ENCODE peak calls at places on chromosomes 7 and 10, in nine cellular contexts. One of them, this sample, is unnamed.

GRCh38 chr10:78742730-78743615 is 325.8 kb upstream of the ZMIZ1 start:
- DNase-seq in sigmoid colon: peak
- DNase-seq in fibroblast of lung: no peak
- DNase-seq in fibroblast of villous mesenchyme: peak
- DNase-seq in AG10803: peak
- DNase-seq in AG04449: no peak
- DNase-seq in astrocyte of the cerebellum: no peak
- DNase-seq in tibial nerve: peak
- DNase-seq in lower lobe of right lung: no peak
- DNase-seq in this sample: peak

GRCh38 chr10:21509391-21510217 is 15.9 kb downstream of the SKIDA1 start:
- DNase-seq in sigmoid colon: no peak
- DNase-seq in fibroblast of lung: peak
- DNase-seq in fibroblast of villous mesenchyme: no peak
- DNase-seq in AG10803: no peak
- DNase-seq in AG04449: no peak
- DNase-seq in astrocyte of the cerebellum: no peak
- DNase-seq in tibial nerve: no peak
- DNase-seq in lower lobe of right lung: no peak
- DNase-seq in this sample: no peak

GRCh38 chr10:15344876-15345285 is 26.2 kb downstream of the FAM171A1 start:
- DNase-seq in sigmoid colon: no peak
- DNase-seq in fibroblast of lung: peak
- DNase-seq in fibroblast of villous mesenchyme: no peak
- DNase-seq in AG10803: peak
- DNase-seq in AG04449: no peak
- DNase-seq in astrocyte of the cerebellum: peak
- DNase-seq in tibial nerve: no peak
- DNase-seq in lower lobe of right lung: no peak
- DNase-seq in this sample: peak

GRCh38 chr7:48255046-48255445 is 83.8 kb downstream of the ABCA13 start:
- DNase-seq in sigmoid colon: no peak
- DNase-seq in fibroblast of lung: peak
- DNase-seq in fibroblast of villous mesenchyme: peak
- DNase-seq in AG10803: peak
- DNase-seq in AG04449: no peak
- DNase-seq in astrocyte of the cerebellum: peak
- DNase-seq in tibial nerve: no peak
- DNase-seq in lower lobe of right lung: no peak
- DNase-seq in this sample: no peak

GRCh38 chr10:103168436-103168835 is 24.6 kb downstream of the NT5C2 start:
- DNase-seq in sigmoid colon: no peak
- DNase-seq in fibroblast of lung: peak
- DNase-seq in fibroblast of villous mesenchyme: peak
- DNase-seq in AG10803: peak
- DNase-seq in AG04449: peak
- DNase-seq in astrocyte of the cerebellum: no peak
- DNase-seq in tibial nerve: no peak
- DNase-seq in lower lobe of right lung: no peak
- DNase-seq in this sample: no peak

GRCh38 chr7:94417921-94418320 is 23.2 kb downstream of the COL1A2 start:
- DNase-seq in sigmoid colon: no peak
- DNase-seq in fibroblast of lung: no peak
- DNase-seq in fibroblast of villous mesenchyme: peak
- DNase-seq in AG10803: peak
- DNase-seq in AG04449: no peak
- DNase-seq in astrocyte of the cerebellum: no peak
- DNase-seq in tibial nerve: no peak
- DNase-seq in lower lobe of right lung: no peak
- DNase-seq in this sample: no peak

GRCh38 chr10:46545861-46546590 is 10.4 kb downstream of the GPRIN2 start:
- DNase-seq in sigmoid colon: peak
- DNase-seq in fibroblast of lung: no peak
- DNase-seq in fibroblast of villous mesenchyme: no peak
- DNase-seq in AG10803: no peak
- DNase-seq in AG04449: no peak
- DNase-seq in astrocyte of the cerebellum: no peak
- DNase-seq in tibial nerve: peak
- DNase-seq in lower lobe of right lung: peak
- DNase-seq in this sample: no peak

GRCh38 chr10:29595636-29596225 is 39.0 kb downstream of the SVIL start:
- DNase-seq in sigmoid colon: no peak
- DNase-seq in fibroblast of lung: peak
- DNase-seq in fibroblast of villous mesenchyme: no peak
- DNase-seq in AG10803: no peak
- DNase-seq in AG04449: no peak
- DNase-seq in astrocyte of the cerebellum: no peak
- DNase-seq in tibial nerve: no peak
- DNase-seq in lower lobe of right lung: no peak
- DNase-seq in this sample: no peak

GRCh38 chr10:29859521-29860130 is 199.8 kb downstream of the JCAD start:
- DNase-seq in sigmoid colon: no peak
- DNase-seq in fibroblast of lung: peak
- DNase-seq in fibroblast of villous mesenchyme: no peak
- DNase-seq in AG10803: peak
- DNase-seq in AG04449: no peak
- DNase-seq in astrocyte of the cerebellum: no peak
- DNase-seq in tibial nerve: no peak
- DNase-seq in lower lobe of right lung: no peak
- DNase-seq in this sample: no peak

GRCh38 chr10:71396714-71397339 is at the start of gene CDH23:
- DNase-seq in sigmoid colon: peak
- DNase-seq in fibroblast of lung: peak
- DNase-seq in fibroblast of villous mesenchyme: no peak
- DNase-seq in AG10803: no peak
- DNase-seq in AG04449: no peak
- DNase-seq in astrocyte of the cerebellum: no peak
- DNase-seq in tibial nerve: no peak
- DNase-seq in lower lobe of right lung: no peak
- DNase-seq in this sample: no peak

GRCh38 chr7:71148098-71148497 is 16.2 kb downstream of the GALNT17 start:
- DNase-seq in sigmoid colon: no peak
- DNase-seq in fibroblast of lung: no peak
- DNase-seq in fibroblast of villous mesenchyme: no peak
- DNase-seq in AG10803: no peak
- DNase-seq in AG04449: no peak
- DNase-seq in astrocyte of the cerebellum: no peak
- DNase-seq in tibial nerve: no peak
- DNase-seq in lower lobe of right lung: no peak
- DNase-seq in this sample: no peak

GRCh38 chr7:26686448-26686981 is 177.9 kb downstream of the SKAP2 start:
- DNase-seq in sigmoid colon: peak
- DNase-seq in fibroblast of lung: peak
- DNase-seq in fibroblast of villous mesenchyme: peak
- DNase-seq in AG10803: peak
- DNase-seq in AG04449: no peak
- DNase-seq in astrocyte of the cerebellum: peak
- DNase-seq in tibial nerve: no peak
- DNase-seq in lower lobe of right lung: peak
- DNase-seq in this sample: no peak

GRCh38 chr7:155710530-155710929 is 66.1 kb downstream of the RBM33 start:
- DNase-seq in sigmoid colon: no peak
- DNase-seq in fibroblast of lung: no peak
- DNase-seq in fibroblast of villous mesenchyme: no peak
- DNase-seq in AG10803: no peak
- DNase-seq in AG04449: no peak
- DNase-seq in astrocyte of the cerebellum: no peak
- DNase-seq in tibial nerve: no peak
- DNase-seq in lower lobe of right lung: no peak
- DNase-seq in this sample: no peak

DNA sequence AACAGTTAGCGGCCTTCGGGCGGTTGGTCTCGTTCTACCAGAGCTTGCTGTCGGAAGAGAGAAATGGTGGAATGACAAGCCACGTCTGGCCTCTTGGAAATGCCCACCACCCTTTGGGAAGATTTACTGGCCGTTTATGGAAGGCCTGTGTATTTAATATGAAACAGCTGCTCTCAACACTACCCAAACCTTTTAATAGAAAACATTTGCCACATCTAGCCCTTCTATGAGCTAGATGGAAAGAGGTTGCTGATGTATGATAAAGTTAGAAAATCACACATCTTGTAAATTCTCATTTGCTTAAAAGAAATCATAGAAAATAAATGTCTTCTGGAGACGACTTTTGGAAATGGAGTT is 24.6 kb downstream of the NUP42 start:
- DNase-seq in sigmoid colon: no peak
- DNase-seq in fibroblast of lung: no peak
- DNase-seq in fibroblast of villous mesenchyme: no peak
- DNase-seq in AG10803: no peak
- DNase-seq in AG04449: no peak
- DNase-seq in astrocyte of the cerebellum: no peak
- DNase-seq in tibial nerve: no peak
- DNase-seq in lower lobe of right lung: no peak
- DNase-seq in this sample: no peak
- H3K4me3 ChIP-seq in sigmoid colon: peak
- H3K4me3 ChIP-seq in fibroblast of lung: no peak
- H3K4me3 ChIP-seq in fibroblast of villous mesenchyme: peak
- H3K4me3 ChIP-seq in AG10803: no peak
- H3K4me3 ChIP-seq in AG04449: no peak
- H3K4me3 ChIP-seq in astrocyte of the cerebellum: no peak
- H3K4me3 ChIP-seq in tibial nerve: no peak
- H3K4me3 ChIP-seq in lower lobe of right lung: peak
- H3K4me3 ChIP-seq in this sample: no peak

DNA sequence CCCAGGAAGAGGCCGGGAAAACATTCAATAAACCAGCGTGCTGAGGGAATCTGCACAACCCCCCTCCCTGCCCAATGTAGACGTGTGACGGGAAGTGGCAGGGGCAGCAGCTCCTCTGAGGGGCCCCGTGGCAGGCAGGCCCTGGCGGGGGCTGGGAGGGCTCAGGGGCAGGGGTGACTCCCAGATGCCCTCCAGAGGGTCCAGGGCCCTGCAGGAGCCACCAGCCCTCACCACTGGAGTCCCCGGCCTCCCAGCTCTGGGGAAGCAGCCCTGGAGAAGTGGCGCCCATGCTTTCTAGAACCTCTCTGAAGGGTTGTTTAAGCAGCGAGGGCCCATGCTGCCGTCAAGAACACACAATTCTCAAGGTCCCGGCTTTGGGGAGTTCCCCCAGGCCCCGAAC is 8.4 kb upstream of the GPER1 start:
- DNase-seq in sigmoid colon: no peak
- DNase-seq in fibroblast of lung: no peak
- DNase-seq in fibroblast of villous mesenchyme: no peak
- DNase-seq in AG10803: no peak
- DNase-seq in AG04449: no peak
- DNase-seq in astrocyte of the cerebellum: no peak
- DNase-seq in tibial nerve: no peak
- DNase-seq in lower lobe of right lung: no peak
- DNase-seq in this sample: no peak
- H3K4me3 ChIP-seq in sigmoid colon: no peak
- H3K4me3 ChIP-seq in fibroblast of lung: no peak
- H3K4me3 ChIP-seq in fibroblast of villous mesenchyme: no peak
- H3K4me3 ChIP-seq in AG10803: no peak
- H3K4me3 ChIP-seq in AG04449: no peak
- H3K4me3 ChIP-seq in astrocyte of the cerebellum: no peak
- H3K4me3 ChIP-seq in tibial nerve: no peak
- H3K4me3 ChIP-seq in lower lobe of right lung: no peak
- H3K4me3 ChIP-seq in this sample: no peak

DNA sequence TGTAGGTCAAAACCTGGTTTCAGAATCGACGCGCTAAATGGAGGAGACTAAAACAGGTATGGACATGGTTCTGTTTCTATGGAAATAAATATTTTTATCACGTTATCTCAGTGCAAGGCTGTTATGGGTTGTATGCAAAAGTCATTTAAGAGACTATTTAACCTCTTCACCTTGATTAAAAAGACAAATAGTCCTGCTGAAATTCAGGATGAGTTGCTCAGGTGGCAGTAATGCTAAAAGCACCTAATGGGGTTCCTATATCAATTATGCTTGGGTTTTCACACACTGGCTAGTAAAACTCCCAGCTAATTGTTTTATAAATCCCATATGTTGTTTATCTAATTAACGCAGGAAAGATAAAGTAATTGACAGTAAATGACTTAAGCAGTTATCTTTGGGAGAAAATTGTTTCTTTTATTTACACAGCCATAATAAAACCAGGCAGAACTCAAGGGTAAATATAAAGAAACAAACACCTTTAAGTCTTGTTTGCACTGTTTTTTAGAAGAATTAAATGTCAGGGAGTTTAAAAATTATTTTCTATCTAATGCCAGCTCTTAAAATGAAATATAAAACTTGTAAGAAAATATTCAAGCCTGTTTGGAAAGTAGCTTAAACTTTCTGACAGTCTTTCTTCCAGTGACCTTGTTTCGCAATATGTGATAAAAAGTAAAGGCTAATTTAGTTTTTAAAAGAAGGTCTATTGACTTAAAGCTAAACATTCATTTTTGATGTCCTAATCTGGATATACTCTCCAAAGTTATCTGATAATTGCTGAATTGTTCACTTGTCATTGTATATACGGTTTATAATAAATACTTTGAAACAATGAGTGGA is 3.2 kb downstream of the HHEX start:
- DNase-seq in sigmoid colon: no peak
- DNase-seq in fibroblast of lung: no peak
- DNase-seq in fibroblast of villous mesenchyme: no peak
- DNase-seq in AG10803: no peak
- DNase-seq in AG04449: no peak
- DNase-seq in astrocyte of the cerebellum: no peak
- DNase-seq in tibial nerve: no peak
- DNase-seq in lower lobe of right lung: no peak
- DNase-seq in this sample: no peak
- H3K4me3 ChIP-seq in sigmoid colon: peak
- H3K4me3 ChIP-seq in fibroblast of lung: peak
- H3K4me3 ChIP-seq in fibroblast of villous mesenchyme: peak
- H3K4me3 ChIP-seq in AG10803: no peak
- H3K4me3 ChIP-seq in AG04449: no peak
- H3K4me3 ChIP-seq in astrocyte of the cerebellum: no peak
- H3K4me3 ChIP-seq in tibial nerve: peak
- H3K4me3 ChIP-seq in lower lobe of right lung: peak
- H3K4me3 ChIP-seq in this sample: peak

GRCh38 chr7:100583132-100584045 is 2.5 kb downstream of the LRCH4 start:
- DNase-seq in sigmoid colon: peak
- DNase-seq in fibroblast of lung: peak
- DNase-seq in fibroblast of villous mesenchyme: peak
- DNase-seq in AG10803: no peak
- DNase-seq in AG04449: no peak
- DNase-seq in astrocyte of the cerebellum: no peak
- DNase-seq in tibial nerve: peak
- DNase-seq in lower lobe of right lung: peak
- DNase-seq in this sample: peak
- H3K4me3 ChIP-seq in sigmoid colon: peak
- H3K4me3 ChIP-seq in fibroblast of lung: peak
- H3K4me3 ChIP-seq in fibroblast of villous mesenchyme: peak
- H3K4me3 ChIP-seq in AG10803: peak
- H3K4me3 ChIP-seq in AG04449: peak
- H3K4me3 ChIP-seq in astrocyte of the cerebellum: peak
- H3K4me3 ChIP-seq in tibial nerve: peak
- H3K4me3 ChIP-seq in lower lobe of right lung: peak
- H3K4me3 ChIP-seq in this sample: peak